ENCODE peak calls at places on chromosomes 13 and 19, in seven cellular contexts. W, A, Z, N, G, V and J are unnamed samples. For H3K9me2, the result is how much of the 10 kb centered on the place peaks cover.

GRCh38 chr13:97231832-97232201 is 9.7 kb downstream of the MBNL2 start:
- DNase-seq in W (peak), A (no peak), Z (no peak), N (no peak), G (no peak), V (no peak), J (no peak)

GRCh38 chr19:42553292-42554045 is 25.2 kb upstream of the CEACAM1 start:
- DNase-seq in W (peak), A (no peak), Z (peak), N (no peak), G (peak), V (no peak), J (no peak)

GRCh38 chr19:29550896-29551295 is 25.1 kb downstream of the VSTM2B start:
- DNase-seq in W (no peak), A (no peak), Z (no peak), N (no peak), G (no peak), V (no peak), J (no peak)

GRCh38 chr13:27924529-27925141 is 4.8 kb downstream of the PDX1 start:
- DNase-seq in W (no peak), A (no peak), Z (no peak), N (peak), G (no peak), V (no peak), J (no peak)

GRCh38 chr13:47211106-47211505 is 314.3 kb upstream of the HTR2A start:
- DNase-seq in W (peak), A (no peak), Z (no peak), N (peak), G (peak), V (no peak), J (no peak)

GRCh38 chr19:43527860-43528622 is 1.0 kb upstream of the ETHE1 start:
- DNase-seq in W (peak), A (no peak), Z (no peak), N (no peak), G (peak), V (no peak), J (no peak)

GRCh38 chr19:57949296-57949695 is 1.8 kb upstream of the ZNF256 start:
- DNase-seq in W (no peak), A (no peak), Z (no peak), N (no peak), G (no peak), V (no peak), J (no peak)

GRCh38 chr13:58992478-58993042 is 1171.2 kb downstream of the DIAPH3 start:
- DNase-seq in W (no peak), A (no peak), Z (no peak), N (no peak), G (no peak), V (peak), J (no peak)

GRCh38 chr19:35293733-35294309 is 1.9 kb downstream of the MAG start:
- DNase-seq in W (no peak), A (no peak), Z (no peak), N (peak), G (no peak), V (no peak), J (no peak)

GRCh38 chr19:53824134-53824611 is at the start of gene NLRP12:
- DNase-seq in W (no peak), A (no peak), Z (no peak), N (no peak), G (no peak), V (no peak), J (no peak)

GRCh38 chr13:43911283-43911682 is 31.6 kb downstream of the LACC1 start:
- DNase-seq in W (no peak), A (no peak), Z (no peak), N (no peak), G (no peak), V (no peak), J (no peak)

GRCh38 chr13:109922518-109922917 is 136.1 kb upstream of the IRS2 start:
- DNase-seq in W (no peak), A (no peak), Z (peak), N (no peak), G (peak), V (no peak), J (no peak)

DNA sequence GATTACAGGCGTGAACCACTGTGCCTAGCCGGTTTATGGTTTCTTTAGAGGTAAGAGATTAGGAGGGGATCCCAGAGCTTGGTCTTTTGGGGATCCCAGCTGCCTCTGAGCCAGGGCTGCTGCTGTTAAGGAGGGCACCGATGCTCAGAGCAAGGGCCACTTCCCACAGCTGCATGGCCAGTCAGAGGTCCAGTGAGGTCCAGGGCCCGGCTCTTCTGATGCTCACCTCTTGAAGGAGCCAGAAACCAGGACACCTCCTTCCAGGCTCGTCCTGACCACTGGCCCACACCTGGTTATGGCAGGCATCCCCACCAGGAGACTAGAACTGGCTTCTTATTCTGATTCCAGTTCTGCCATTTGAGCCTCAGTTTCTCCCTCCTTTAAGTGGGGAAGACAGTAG is 149.0 kb downstream of the TEX29 start:
- DNase-seq in W (no peak), A (no peak), Z (no peak), N (no peak), G (no peak), V (no peak), J (no peak)
- H3K9me2 ChIP-seq in W (under half), A (under half), Z (under half), N (under half), G (under half), V (under half), J (under half)

GRCh38 chr19:1481893-1482360 is 2.9 kb upstream of the C19orf25 start:
- DNase-seq in W (no peak), A (no peak), Z (no peak), N (no peak), G (no peak), V (no peak), J (no peak)

GRCh38 chr19:1481224-1481892 is 2.3 kb upstream of the C19orf25 start:
- DNase-seq in W (no peak), A (no peak), Z (no peak), N (no peak), G (no peak), V (no peak), J (no peak)

GRCh38 chr19:1475751-1476437 is 3.1 kb downstream of the C19orf25 start:
- DNase-seq in W (no peak), A (no peak), Z (no peak), N (no peak), G (no peak), V (no peak), J (no peak)

GRCh38 chr19:1482361-1483066 is 3.5 kb upstream of the C19orf25 start:
- DNase-seq in W (no peak), A (no peak), Z (no peak), N (no peak), G (no peak), V (no peak), J (no peak)

GRCh38 chr19:1478934-1479707 is at the start of gene C19orf25:
- DNase-seq in W (peak), A (peak), Z (peak), N (peak), G (peak), V (peak), J (peak)
- TF ChIP-seq EZH2 in W (no peak), A (no peak), Z (no peak), N (no peak), G (no peak), V (no peak), J (no peak)

DNA sequence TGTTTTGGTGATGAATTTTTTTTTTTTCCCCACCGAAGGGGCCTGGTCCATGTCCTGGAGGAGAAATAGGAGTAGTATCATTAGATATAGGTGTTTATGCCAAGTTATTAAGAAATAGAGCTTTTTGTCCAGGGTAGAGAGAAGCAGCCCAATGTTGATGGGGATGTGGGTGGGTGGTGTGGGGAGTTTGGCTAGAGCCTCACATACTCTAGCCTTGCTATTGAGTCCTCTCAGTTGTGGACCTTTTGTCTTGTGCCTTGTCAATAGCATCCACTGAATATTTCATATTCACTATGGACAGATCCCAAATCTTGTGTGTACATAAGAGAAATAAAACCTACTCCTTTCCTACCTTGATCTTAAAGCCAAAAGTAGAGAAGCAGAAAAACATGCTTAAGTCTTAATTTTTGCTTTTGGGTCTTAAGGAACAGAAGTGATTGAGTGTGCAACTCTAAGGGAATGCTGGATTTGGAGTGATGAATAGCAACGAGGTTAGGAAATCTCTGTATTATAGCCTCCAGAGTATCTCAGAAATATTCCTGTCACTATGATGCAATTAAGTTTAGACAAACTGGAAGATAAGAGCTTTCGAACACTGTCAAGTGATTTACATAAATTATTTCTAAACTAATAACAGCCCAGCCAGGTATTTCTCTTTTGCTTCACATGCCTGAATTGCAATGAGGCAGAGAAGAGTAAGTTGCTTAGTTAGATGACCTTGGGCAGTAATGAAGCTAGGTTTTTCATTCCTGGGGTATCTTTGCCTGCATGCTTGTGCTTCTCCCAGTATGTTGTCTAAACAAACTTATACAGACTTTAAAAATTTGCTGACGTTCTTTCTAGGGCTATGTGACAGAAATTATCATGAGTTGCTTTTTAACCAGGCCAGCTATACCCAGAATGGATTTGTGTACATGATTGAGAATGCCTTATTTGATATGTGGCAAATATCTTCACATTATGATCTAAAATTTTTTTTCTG is 134.3 kb downstream of the LMO7 start:
- DNase-seq in W (peak), A (no peak), Z (no peak), N (no peak), G (no peak), V (no peak), J (no peak)
- H3K4me3 ChIP-seq in W (no peak), A (no peak), Z (no peak), N (no peak), G (no peak), V (no peak), J (no peak)

DNA sequence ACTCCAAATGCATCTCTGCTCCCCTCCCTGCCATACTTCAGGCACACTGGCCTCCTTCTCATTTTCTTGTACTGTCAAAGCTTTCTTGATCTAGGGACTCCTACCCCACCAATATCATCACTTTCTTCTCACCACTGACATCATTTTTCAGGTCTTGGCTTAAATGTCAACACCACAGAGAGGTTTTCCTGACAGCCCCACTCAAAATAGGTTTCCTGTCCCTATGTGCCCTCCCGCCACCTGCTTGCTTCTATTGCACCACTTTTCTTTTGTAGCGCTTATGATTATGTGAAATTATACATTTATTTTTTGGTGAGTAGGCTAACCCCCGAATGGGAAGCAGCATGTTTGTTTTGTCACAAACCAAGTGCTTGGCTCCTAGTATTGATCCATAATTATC is 164.6 kb downstream of the NDFIP2 start:
- DNase-seq in W (no peak), A (no peak), Z (no peak), N (no peak), G (no peak), V (no peak), J (no peak)
- H3K9me2 ChIP-seq in W (under half), A (under half), Z (under half), N (under half), G (under half), V (under half), J (under half)